ENCODE peak calls at places on chromosomes 12 and 14, in seven cellular contexts. U, E, Y, R, S, A and V are unnamed samples.

GRCh38 chr12:6570264-6570887 is 2.3 kb upstream of the NOP2 start:
- DNase-seq in U (peak; percentile 50), E (no peak), Y (no peak), R (peak; percentile 71), S (no peak), A (peak; percentile 65), V (peak; percentile 20)

GRCh38 chr12:54708836-54709235 is 60.7 kb upstream of the DCD start:
- DNase-seq in U (no peak), E (no peak), Y (no peak), R (no peak), S (no peak), A (no peak), V (no peak)

GRCh38 chr14:73168274-73168673 is 32.0 kb downstream of the PSEN1 start:
- DNase-seq in U (no peak), E (no peak), Y (no peak), R (no peak), S (no peak), A (no peak), V (no peak)

GRCh38 chr12:29225834-29226233 is 76.8 kb downstream of the FAR2 start:
- DNase-seq in U (no peak), E (no peak), Y (no peak), R (no peak), S (no peak), A (no peak), V (no peak)

GRCh38 chr14:23167006-23167847 is 16.2 kb downstream of the SLC7A8 start:
- DNase-seq in U (no peak), E (no peak), Y (no peak), R (no peak), S (no peak), A (no peak), V (no peak)

GRCh38 chr12:109461846-109462766 is 15.0 kb downstream of the KCTD10 start:
- DNase-seq in U (peak; percentile 31), E (no peak), Y (no peak), R (no peak), S (no peak), A (peak; percentile 69), V (no peak)

GRCh38 chr12:34603382-34604035 is 581.2 kb downstream of the ALG10 start:
- DNase-seq in U (no peak), E (no peak), Y (no peak), R (no peak), S (no peak), A (no peak), V (no peak)

GRCh38 chr14:23653046-23653445 is 16.9 kb downstream of the DHRS2 start:
- DNase-seq in U (no peak), E (no peak), Y (no peak), R (no peak), S (no peak), A (no peak), V (no peak)